ENCODE peak calls at places on chromosomes 6 and 20, in six cellular contexts. K is GM12878, T is K562, U is A549, L is NB4, M is HepG2. Z is an unnamed sample.

GRCh38 chr6:6825986-6826901 is 237.7 kb downstream of the LY86 start:
- DNase-seq in K (peak), T (no peak), U (no peak), L (peak), M (no peak), Z (peak)

GRCh38 chr20:31494131-31494530 is 19.0 kb downstream of the REM1 start:
- DNase-seq in K (no peak), T (peak), U (peak), L (peak), M (peak), Z (no peak)

GRCh38 chr6:152309648-152310047 is 327.5 kb downstream of the SYNE1 start:
- DNase-seq in K (no peak), T (no peak), U (no peak), L (peak), M (no peak), Z (no peak)

GRCh38 chr6:27882624-27883023 is 29.6 kb downstream of the OR2B2 start:
- DNase-seq in K (no peak), T (no peak), U (no peak), L (no peak), M (no peak), Z (no peak)

GRCh38 chr20:2663887-2664719 is at the start of gene IDH3B:
- DNase-seq in K (no peak), T (peak), U (peak), L (peak), M (peak), Z (peak)

GRCh38 chr6:33313105-33313708 is 671 bp downstream of the TAPBP start:
- DNase-seq in K (no peak), T (peak), U (no peak), L (peak), M (no peak), Z (peak)

GRCh38 chr6:150857062-150857905 is 8.2 kb upstream of the MTHFD1L start:
- DNase-seq in K (no peak), T (no peak), U (peak), L (no peak), M (peak), Z (peak)

GRCh38 chr6:114281496-114281895 is 61.3 kb downstream of the HS3ST5 start:
- DNase-seq in K (no peak), T (no peak), U (no peak), L (peak), M (no peak), Z (no peak)

GRCh38 chr6:108068618-108069017 is 5.9 kb downstream of the OSTM1 start:
- DNase-seq in K (peak), T (no peak), U (no peak), L (no peak), M (no peak), Z (no peak)

GRCh38 chr6:47519279-47519678 is 41.7 kb downstream of the CD2AP start:
- DNase-seq in K (no peak), T (no peak), U (no peak), L (no peak), M (peak), Z (no peak)

GRCh38 chr6:141550471-141550870 is 582.3 kb upstream of the GJE1 start:
- DNase-seq in K (no peak), T (no peak), U (no peak), L (no peak), M (no peak), Z (no peak)

GRCh38 chr6:139288496-139289040 is 3.2 kb downstream of the TXLNB start:
- DNase-seq in K (no peak), T (no peak), U (no peak), L (no peak), M (no peak), Z (no peak)

GRCh38 chr6:14765106-14765505 is 480.8 kb upstream of the JARID2 start:
- DNase-seq in K (no peak), T (no peak), U (no peak), L (peak), M (no peak), Z (no peak)

GRCh38 chr20:56943946-56944345 is 314.8 kb downstream of the TFAP2C start:
- DNase-seq in K (no peak), T (no peak), U (no peak), L (no peak), M (no peak), Z (no peak)

GRCh38 chr6:49004806-49005205 is 458.2 kb downstream of the MMUT start:
- DNase-seq in K (no peak), T (no peak), U (no peak), L (no peak), M (no peak), Z (no peak)

GRCh38 chr20:8788275-8788674 is 280.6 kb upstream of the PLCB4 start:
- DNase-seq in K (no peak), T (no peak), U (no peak), L (no peak), M (no peak), Z (no peak)

GRCh38 chr20:63498950-63499332 is at the start of gene EEF1A2:
- DNase-seq in K (no peak), T (peak), U (peak), L (no peak), M (no peak), Z (no peak)

GRCh38 chr20:25686081-25687077 is 10.3 kb downstream of the ZNF337 start:
- DNase-seq in K (no peak), T (no peak), U (no peak), L (no peak), M (no peak), Z (no peak)

GRCh38 chr20:17507032-17507431 is 24.1 kb downstream of the BFSP1 start:
- DNase-seq in K (no peak), T (no peak), U (no peak), L (no peak), M (no peak), Z (no peak)

GRCh38 chr6:44471271-44471981 is 83.9 kb downstream of the CDC5L start:
- DNase-seq in K (no peak), T (peak), U (no peak), L (no peak), M (no peak), Z (no peak)

GRCh38 chr20:58065508-58066361 is 162.7 kb downstream of the ANKRD60 start:
- DNase-seq in K (no peak), T (no peak), U (no peak), L (no peak), M (no peak), Z (no peak)

GRCh38 chr6:12580296-12580695 is 136.3 kb upstream of the PHACTR1 start:
- DNase-seq in K (no peak), T (no peak), U (no peak), L (no peak), M (no peak), Z (no peak)

GRCh38 chr6:1131285-1132079 is 180.4 kb upstream of the FOXQ1 start:
- DNase-seq in K (no peak), T (no peak), U (no peak), L (no peak), M (peak), Z (no peak)

GRCh38 chr6:16545382-16545781 is 215.9 kb downstream of the ATXN1 start:
- DNase-seq in K (no peak), T (no peak), U (no peak), L (no peak), M (no peak), Z (no peak)

GRCh38 chr6:16551466-16551865 is 209.8 kb downstream of the ATXN1 start:
- DNase-seq in K (no peak), T (no peak), U (no peak), L (no peak), M (no peak), Z (no peak)

GRCh38 chr6:16546851-16547250 is 214.4 kb downstream of the ATXN1 start:
- DNase-seq in K (no peak), T (no peak), U (no peak), L (no peak), M (no peak), Z (no peak)

GRCh38 chr6:16547586-16547985 is 213.7 kb downstream of the ATXN1 start:
- DNase-seq in K (no peak), T (no peak), U (no peak), L (peak), M (no peak), Z (peak)

GRCh38 chr6:16548121-16548520 is 213.1 kb downstream of the ATXN1 start:
- DNase-seq in K (no peak), T (no peak), U (no peak), L (no peak), M (no peak), Z (no peak)
- TF ChIP-seq MYC in K (no peak), T (no peak), U (no peak), L (no peak), M (no peak), Z (no peak)

GRCh38 chr6:52232990-52233389 is 11.3 kb downstream of the IL17F start:
- DNase-seq in K (no peak), T (no peak), U (no peak), L (no peak), M (no peak), Z (no peak)

GRCh38 chr6:52230685-52231084 is 13.6 kb downstream of the IL17F start:
- DNase-seq in K (no peak), T (no peak), U (no peak), L (peak), M (no peak), Z (no peak)

GRCh38 chr6:52231411-52232127 is 12.7 kb downstream of the IL17F start:
- DNase-seq in K (peak), T (no peak), U (no peak), L (no peak), M (no peak), Z (no peak)

GRCh38 chr6:52227495-52227894 is 16.8 kb downstream of the IL17F start:
- DNase-seq in K (peak), T (no peak), U (no peak), L (no peak), M (no peak), Z (no peak)
- TF ChIP-seq MYC in K (no peak), T (no peak), U (no peak), L (no peak), M (no peak), Z (no peak)

GRCh38 chr6:170143401-170144150 is 147.3 kb downstream of the DLL1 start:
- DNase-seq in K (no peak), T (no peak), U (no peak), L (no peak), M (no peak), Z (no peak)

GRCh38 chr6:170139531-170139930 is 151.3 kb downstream of the DLL1 start:
- DNase-seq in K (no peak), T (no peak), U (no peak), L (no peak), M (no peak), Z (no peak)

GRCh38 chr6:170144952-170145587 is 145.8 kb downstream of the DLL1 start:
- DNase-seq in K (no peak), T (no peak), U (no peak), L (no peak), M (no peak), Z (no peak)

GRCh38 chr6:170140129-170140528 is 150.7 kb downstream of the DLL1 start:
- DNase-seq in K (no peak), T (no peak), U (no peak), L (no peak), M (no peak), Z (no peak)

DNA sequence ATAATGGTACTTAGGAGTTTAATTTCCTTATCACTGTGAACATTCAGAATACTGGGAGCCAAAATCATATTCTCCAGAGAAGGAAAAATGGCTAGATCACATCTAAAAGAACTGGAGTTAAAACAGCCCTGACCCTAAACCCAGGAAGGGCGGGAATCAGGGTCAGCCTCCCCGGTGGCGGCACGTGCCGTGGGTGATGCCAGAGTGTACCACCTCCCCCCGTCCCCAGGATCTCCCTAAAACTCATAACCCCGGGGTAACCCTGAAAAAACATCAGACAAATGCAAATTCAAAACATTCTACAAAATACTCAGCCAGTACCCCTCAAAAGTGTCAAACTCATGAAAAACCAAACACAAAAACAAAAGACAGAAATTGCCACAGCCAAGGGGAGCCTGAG is 148.3 kb downstream of the DLL1 start:
- DNase-seq in K (no peak), T (no peak), U (no peak), L (no peak), M (no peak), Z (no peak)
- TF ChIP-seq MYC in K (no peak), T (no peak), U (no peak), L (no peak), M (no peak), Z (no peak)

GRCh38 chr6:74867286-74867685 is 338.6 kb downstream of the COL12A1 start:
- DNase-seq in K (no peak), T (no peak), U (no peak), L (no peak), M (no peak), Z (no peak)
- TF ChIP-seq MYC in K (no peak), T (no peak), U (no peak), L (no peak), M (no peak), Z (no peak)

DNA sequence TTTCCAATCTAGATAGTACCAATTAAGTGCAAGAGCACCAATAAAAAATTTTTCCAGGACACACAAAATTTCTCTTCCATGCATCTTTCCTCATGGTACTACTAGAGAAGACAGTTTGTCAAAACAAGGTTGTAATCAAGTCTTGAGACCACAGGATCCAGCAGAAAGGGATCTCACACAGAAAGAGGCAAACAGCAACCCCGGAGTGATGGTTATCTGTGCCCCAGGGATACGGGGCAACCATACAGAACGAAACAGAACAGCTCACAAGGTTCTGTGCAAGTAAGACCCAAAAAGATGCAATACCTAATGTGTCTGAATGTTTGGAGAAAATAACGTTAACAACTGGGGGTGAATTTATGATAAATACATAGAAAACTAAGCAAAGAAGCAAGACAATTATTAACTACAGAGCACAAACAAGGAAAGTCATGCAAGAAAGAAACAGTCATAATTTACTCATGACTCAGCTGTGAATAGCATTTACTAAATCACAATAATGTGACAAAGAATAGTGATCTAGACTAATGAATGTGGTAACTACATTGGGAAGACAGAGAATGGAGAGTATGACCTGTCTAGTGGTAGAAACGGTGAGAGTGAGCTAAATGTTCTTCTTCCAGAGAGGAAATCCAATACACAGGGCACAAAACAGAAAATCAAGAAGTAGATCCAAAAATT is 153.3 kb upstream of the DST start:
- DNase-seq in K (no peak), T (no peak), U (peak), L (no peak), M (no peak), Z (peak)
- TF ChIP-seq MYC in K (no peak), T (no peak), U (no peak), L (no peak), M (no peak), Z (no peak)

DNA sequence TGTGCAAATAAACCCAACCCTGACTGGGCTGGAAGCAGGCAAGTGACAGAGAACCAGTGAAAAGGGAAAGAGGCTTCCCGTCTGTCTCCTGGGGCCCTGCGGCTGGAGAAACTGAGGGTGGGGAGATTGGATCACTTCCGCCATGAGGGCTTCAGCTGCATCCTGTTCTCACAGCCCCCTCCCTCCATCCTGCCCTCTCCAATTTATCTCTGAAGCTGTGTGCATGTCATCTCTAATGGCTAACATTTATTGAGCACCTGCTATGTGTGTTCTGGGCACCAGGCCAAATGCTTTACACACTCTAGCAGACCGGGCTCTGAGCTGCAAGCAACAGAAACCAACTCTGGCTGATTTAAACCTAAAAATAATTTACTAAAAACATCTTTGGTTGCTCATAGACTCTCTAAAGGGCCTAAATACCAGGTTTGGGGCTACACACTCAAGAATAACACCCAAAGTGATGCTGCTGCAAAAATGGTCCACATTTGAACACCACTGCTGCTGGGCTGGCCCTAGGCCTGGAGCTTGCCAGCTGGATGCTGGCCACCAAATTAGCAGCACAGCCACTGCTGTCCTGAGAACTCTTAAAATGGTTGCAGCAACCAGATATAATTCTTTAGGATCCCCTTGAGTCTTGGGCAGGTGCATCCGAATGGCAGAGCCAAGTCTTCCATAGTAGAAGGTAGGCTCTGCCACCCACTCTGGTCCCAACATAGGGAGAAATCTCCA is 123.6 kb upstream of the LRFN2 start:
- DNase-seq in K (peak), T (no peak), U (no peak), L (no peak), M (no peak), Z (no peak)
- TF ChIP-seq MYC in K (no peak), T (no peak), U (no peak), L (no peak), M (no peak), Z (no peak)

GRCh38 chr20:297098-297924 is at the start of gene ZCCHC3:
- DNase-seq in K (peak), T (peak), U (peak), L (peak), M (peak), Z (peak)
- TF ChIP-seq MYC in K (no peak), T (peak), U (peak), L (peak), M (peak), Z (no peak)

GRCh38 chr6:29947292-29947980 is 5.1 kb downstream of the HLA-A start:
- DNase-seq in K (no peak), T (no peak), U (no peak), L (no peak), M (no peak), Z (no peak)

GRCh38 chr6:29948277-29948676 is 5.9 kb downstream of the HLA-A start:
- DNase-seq in K (no peak), T (no peak), U (no peak), L (no peak), M (no peak), Z (no peak)

GRCh38 chr6:29946380-29946779 is 4.0 kb downstream of the HLA-A start:
- DNase-seq in K (no peak), T (no peak), U (no peak), L (no peak), M (no peak), Z (no peak)

GRCh38 chr6:29945421-29945820 is 3.1 kb downstream of the HLA-A start:
- DNase-seq in K (no peak), T (no peak), U (no peak), L (no peak), M (no peak), Z (no peak)

GRCh38 chr6:29946787-29947186 is 4.5 kb downstream of the HLA-A start:
- DNase-seq in K (no peak), T (no peak), U (no peak), L (no peak), M (no peak), Z (no peak)
- TF ChIP-seq MYC in K (no peak), T (no peak), U (no peak), L (no peak), M (no peak), Z (no peak)

GRCh38 chr6:155366325-155366724 is 52.0 kb upstream of the TFB1M start:
- DNase-seq in K (no peak), T (no peak), U (no peak), L (no peak), M (no peak), Z (no peak)
- TF ChIP-seq MYC in K (no peak), T (no peak), U (no peak), L (no peak), M (no peak), Z (no peak)